ENCODE peak calls at places on chromosomes 12 and 14, in nine cellular contexts. One of them, this sample, is unnamed.

GRCh38 chr14:52553002-52553670 is 500 bp downstream of the GPR137C start:
- DNase-seq in OCI-LY7: peak; percentile 62
- DNase-seq in lower leg skin: peak; percentile 86
- DNase-seq in PC-9: peak; percentile 37
- DNase-seq in cardiac fibroblast: peak; percentile 6
- DNase-seq in MM.1S: peak; percentile 24
- DNase-seq in AG04450: no peak
- DNase-seq in left ventricle myocardium inferior: peak; percentile 25
- DNase-seq in tibial artery: peak; percentile 21
- DNase-seq in this sample: peak; percentile 4

GRCh38 chr12:122291431-122291830 is 25.1 kb upstream of the VPS33A start:
- DNase-seq in OCI-LY7: no peak
- DNase-seq in lower leg skin: no peak
- DNase-seq in PC-9: no peak
- DNase-seq in cardiac fibroblast: no peak
- DNase-seq in MM.1S: no peak
- DNase-seq in AG04450: no peak
- DNase-seq in left ventricle myocardium inferior: no peak
- DNase-seq in tibial artery: no peak
- DNase-seq in this sample: no peak

GRCh38 chr12:76688001-76688400 is 75.9 kb upstream of the ZDHHC17 start:
- DNase-seq in OCI-LY7: no peak
- DNase-seq in lower leg skin: no peak
- DNase-seq in PC-9: no peak
- DNase-seq in cardiac fibroblast: peak; percentile 41
- DNase-seq in MM.1S: no peak
- DNase-seq in AG04450: no peak
- DNase-seq in left ventricle myocardium inferior: no peak
- DNase-seq in tibial artery: no peak
- DNase-seq in this sample: peak; percentile 24

GRCh38 chr12:65936529-65936911 is 112.2 kb downstream of the HMGA2 start:
- DNase-seq in OCI-LY7: no peak
- DNase-seq in lower leg skin: no peak
- DNase-seq in PC-9: no peak
- DNase-seq in cardiac fibroblast: no peak
- DNase-seq in MM.1S: no peak
- DNase-seq in AG04450: no peak
- DNase-seq in left ventricle myocardium inferior: no peak
- DNase-seq in tibial artery: no peak
- DNase-seq in this sample: no peak

GRCh38 chr14:52996493-52996892 is 45.6 kb upstream of the FERMT2 start:
- DNase-seq in OCI-LY7: no peak
- DNase-seq in lower leg skin: no peak
- DNase-seq in PC-9: no peak
- DNase-seq in cardiac fibroblast: no peak
- DNase-seq in MM.1S: no peak
- DNase-seq in AG04450: no peak
- DNase-seq in left ventricle myocardium inferior: no peak
- DNase-seq in tibial artery: no peak
- DNase-seq in this sample: no peak

GRCh38 chr14:54675236-54676125 is 108.6 kb downstream of the SAMD4A start:
- DNase-seq in OCI-LY7: no peak
- DNase-seq in lower leg skin: no peak
- DNase-seq in PC-9: no peak
- DNase-seq in cardiac fibroblast: no peak
- DNase-seq in MM.1S: no peak
- DNase-seq in AG04450: no peak
- DNase-seq in left ventricle myocardium inferior: no peak
- DNase-seq in tibial artery: no peak
- DNase-seq in this sample: no peak

GRCh38 chr12:9944404-9944803 is 12.2 kb upstream of the CLEC2A start:
- DNase-seq in OCI-LY7: no peak
- DNase-seq in lower leg skin: no peak
- DNase-seq in PC-9: no peak
- DNase-seq in cardiac fibroblast: no peak
- DNase-seq in MM.1S: no peak
- DNase-seq in AG04450: no peak
- DNase-seq in left ventricle myocardium inferior: no peak
- DNase-seq in tibial artery: no peak
- DNase-seq in this sample: no peak

GRCh38 chr14:34365309-34365915 is 96.6 kb downstream of the SPTSSA start:
- DNase-seq in OCI-LY7: no peak
- DNase-seq in lower leg skin: no peak
- DNase-seq in PC-9: no peak
- DNase-seq in cardiac fibroblast: peak; percentile 51
- DNase-seq in MM.1S: no peak
- DNase-seq in AG04450: no peak
- DNase-seq in left ventricle myocardium inferior: no peak
- DNase-seq in tibial artery: no peak
- DNase-seq in this sample: peak; percentile 28

GRCh38 chr14:22598099-22598895 is at the start of gene ABHD4:
- DNase-seq in OCI-LY7: peak; percentile 67
- DNase-seq in lower leg skin: peak; percentile 97
- DNase-seq in PC-9: peak; percentile 67
- DNase-seq in cardiac fibroblast: peak; percentile 74
- DNase-seq in MM.1S: peak; percentile 60
- DNase-seq in AG04450: no peak
- DNase-seq in left ventricle myocardium inferior: peak; percentile 87
- DNase-seq in tibial artery: peak; percentile 80
- DNase-seq in this sample: peak; percentile 57

GRCh38 chr12:6460751-6461371 is 9.0 kb downstream of the TAPBPL start:
- DNase-seq in OCI-LY7: peak; percentile 28
- DNase-seq in lower leg skin: peak; percentile 65
- DNase-seq in PC-9: no peak
- DNase-seq in cardiac fibroblast: no peak
- DNase-seq in MM.1S: peak; percentile 88
- DNase-seq in AG04450: no peak
- DNase-seq in left ventricle myocardium inferior: no peak
- DNase-seq in tibial artery: no peak
- DNase-seq in this sample: no peak

GRCh38 chr12:56280849-56281248 is 14.1 kb downstream of the COQ10A start:
- DNase-seq in OCI-LY7: no peak
- DNase-seq in lower leg skin: no peak
- DNase-seq in PC-9: no peak
- DNase-seq in cardiac fibroblast: no peak
- DNase-seq in MM.1S: no peak
- DNase-seq in AG04450: no peak
- DNase-seq in left ventricle myocardium inferior: no peak
- DNase-seq in tibial artery: no peak
- DNase-seq in this sample: no peak

GRCh38 chr14:101687756-101688546 is 73.6 kb upstream of the PPP2R5C start:
- DNase-seq in OCI-LY7: no peak
- DNase-seq in lower leg skin: peak; percentile 76
- DNase-seq in PC-9: peak; percentile 49
- DNase-seq in cardiac fibroblast: no peak
- DNase-seq in MM.1S: no peak
- DNase-seq in AG04450: no peak
- DNase-seq in left ventricle myocardium inferior: no peak
- DNase-seq in tibial artery: no peak
- DNase-seq in this sample: no peak

GRCh38 chr12:67413577-67413976 is 144.4 kb downstream of the CAND1 start:
- DNase-seq in OCI-LY7: no peak
- DNase-seq in lower leg skin: no peak
- DNase-seq in PC-9: no peak
- DNase-seq in cardiac fibroblast: no peak
- DNase-seq in MM.1S: no peak
- DNase-seq in AG04450: no peak
- DNase-seq in left ventricle myocardium inferior: no peak
- DNase-seq in tibial artery: no peak
- DNase-seq in this sample: no peak

GRCh38 chr14:23564181-23564812 is 3.3 kb downstream of the AP1G2 start:
- DNase-seq in OCI-LY7: no peak
- DNase-seq in lower leg skin: no peak
- DNase-seq in PC-9: no peak
- DNase-seq in cardiac fibroblast: no peak
- DNase-seq in MM.1S: no peak
- DNase-seq in AG04450: no peak
- DNase-seq in left ventricle myocardium inferior: no peak
- DNase-seq in tibial artery: no peak
- DNase-seq in this sample: no peak

GRCh38 chr12:69008510-69008909 is 75.5 kb upstream of the CPM start:
- DNase-seq in OCI-LY7: no peak
- DNase-seq in lower leg skin: no peak
- DNase-seq in PC-9: peak; percentile 29
- DNase-seq in cardiac fibroblast: no peak
- DNase-seq in MM.1S: no peak
- DNase-seq in AG04450: no peak
- DNase-seq in left ventricle myocardium inferior: no peak
- DNase-seq in tibial artery: no peak
- DNase-seq in this sample: peak; percentile 45

GRCh38 chr12:75827061-75827460 is 204.5 kb downstream of the PHLDA1 start:
- DNase-seq in OCI-LY7: no peak
- DNase-seq in lower leg skin: no peak
- DNase-seq in PC-9: no peak
- DNase-seq in cardiac fibroblast: no peak
- DNase-seq in MM.1S: no peak
- DNase-seq in AG04450: no peak
- DNase-seq in left ventricle myocardium inferior: no peak
- DNase-seq in tibial artery: no peak
- DNase-seq in this sample: no peak

GRCh38 chr14:97408937-97409860 is 612.0 kb downstream of the VRK1 start:
- DNase-seq in OCI-LY7: no peak
- DNase-seq in lower leg skin: peak; percentile 53
- DNase-seq in PC-9: no peak
- DNase-seq in cardiac fibroblast: no peak
- DNase-seq in MM.1S: peak; percentile 10
- DNase-seq in AG04450: no peak
- DNase-seq in left ventricle myocardium inferior: no peak
- DNase-seq in tibial artery: no peak
- DNase-seq in this sample: no peak

GRCh38 chr12:6241495-6241894 is 41.3 kb downstream of the CD9 start:
- DNase-seq in OCI-LY7: no peak
- DNase-seq in lower leg skin: no peak
- DNase-seq in PC-9: peak; percentile 62
- DNase-seq in cardiac fibroblast: peak; percentile 17
- DNase-seq in MM.1S: no peak
- DNase-seq in AG04450: no peak
- DNase-seq in left ventricle myocardium inferior: peak; percentile 78
- DNase-seq in tibial artery: no peak
- DNase-seq in this sample: no peak

GRCh38 chr12:56387152-56387551 is 24.5 kb upstream of the APOF start:
- DNase-seq in OCI-LY7: no peak
- DNase-seq in lower leg skin: peak; percentile 5
- DNase-seq in PC-9: no peak
- DNase-seq in cardiac fibroblast: peak; percentile 42
- DNase-seq in MM.1S: no peak
- DNase-seq in AG04450: peak; percentile 16
- DNase-seq in left ventricle myocardium inferior: no peak
- DNase-seq in tibial artery: no peak
- DNase-seq in this sample: peak; percentile 9

GRCh38 chr14:61187642-61187905 is 93.6 kb downstream of the TMEM30B start:
- DNase-seq in OCI-LY7: no peak
- DNase-seq in lower leg skin: no peak
- DNase-seq in PC-9: no peak
- DNase-seq in cardiac fibroblast: no peak
- DNase-seq in MM.1S: no peak
- DNase-seq in AG04450: no peak
- DNase-seq in left ventricle myocardium inferior: no peak
- DNase-seq in tibial artery: no peak
- DNase-seq in this sample: no peak

GRCh38 chr12:93469386-93469785 is 2.1 kb downstream of the MRPL42 start:
- DNase-seq in OCI-LY7: no peak
- DNase-seq in lower leg skin: no peak
- DNase-seq in PC-9: no peak
- DNase-seq in cardiac fibroblast: no peak
- DNase-seq in MM.1S: no peak
- DNase-seq in AG04450: no peak
- DNase-seq in left ventricle myocardium inferior: no peak
- DNase-seq in tibial artery: no peak
- DNase-seq in this sample: no peak
- H3K4me3 ChIP-seq in OCI-LY7: peak overlapping the region; percentile 20
- H3K4me3 ChIP-seq in lower leg skin: no peak overlapping the region
- H3K4me3 ChIP-seq in PC-9: no peak overlapping the region
- H3K4me3 ChIP-seq in cardiac fibroblast: no peak overlapping the region
- H3K4me3 ChIP-seq in MM.1S: no peak overlapping the region
- H3K4me3 ChIP-seq in AG04450: no peak overlapping the region
- H3K4me3 ChIP-seq in left ventricle myocardium inferior: no peak overlapping the region
- H3K4me3 ChIP-seq in tibial artery: no peak overlapping the region
- H3K4me3 ChIP-seq in this sample: no peak overlapping the region

GRCh38 chr14:92382677-92383076 is 59.7 kb downstream of the SLC24A4 start:
- DNase-seq in OCI-LY7: no peak
- DNase-seq in lower leg skin: no peak
- DNase-seq in PC-9: peak; percentile 19
- DNase-seq in cardiac fibroblast: peak; percentile 11
- DNase-seq in MM.1S: no peak
- DNase-seq in AG04450: no peak
- DNase-seq in left ventricle myocardium inferior: no peak
- DNase-seq in tibial artery: no peak
- DNase-seq in this sample: no peak
- TF ChIP-seq CTCF in OCI-LY7: peak; percentile 45
- TF ChIP-seq CTCF in lower leg skin: no peak
- TF ChIP-seq CTCF in PC-9: peak; percentile 75
- TF ChIP-seq CTCF in cardiac fibroblast: peak; percentile 15
- TF ChIP-seq CTCF in MM.1S: peak; percentile 17
- TF ChIP-seq CTCF in AG04450: no peak
- TF ChIP-seq CTCF in left ventricle myocardium inferior: peak; percentile 61
- TF ChIP-seq CTCF in tibial artery: peak; percentile 19
- TF ChIP-seq CTCF in this sample: peak; percentile 18

GRCh38 chr12:106600503-106600902 is 17.7 kb downstream of the RFX4 start:
- DNase-seq in OCI-LY7: no peak
- DNase-seq in lower leg skin: no peak
- DNase-seq in PC-9: no peak
- DNase-seq in cardiac fibroblast: no peak
- DNase-seq in MM.1S: no peak
- DNase-seq in AG04450: no peak
- DNase-seq in left ventricle myocardium inferior: no peak
- DNase-seq in tibial artery: no peak
- DNase-seq in this sample: no peak
- H3K4me3 ChIP-seq in OCI-LY7: no peak overlapping the region
- H3K4me3 ChIP-seq in lower leg skin: no peak overlapping the region
- H3K4me3 ChIP-seq in PC-9: no peak overlapping the region
- H3K4me3 ChIP-seq in cardiac fibroblast: no peak overlapping the region
- H3K4me3 ChIP-seq in MM.1S: no peak overlapping the region
- H3K4me3 ChIP-seq in AG04450: no peak overlapping the region
- H3K4me3 ChIP-seq in left ventricle myocardium inferior: no peak overlapping the region
- H3K4me3 ChIP-seq in tibial artery: no peak overlapping the region
- H3K4me3 ChIP-seq in this sample: no peak overlapping the region

DNA sequence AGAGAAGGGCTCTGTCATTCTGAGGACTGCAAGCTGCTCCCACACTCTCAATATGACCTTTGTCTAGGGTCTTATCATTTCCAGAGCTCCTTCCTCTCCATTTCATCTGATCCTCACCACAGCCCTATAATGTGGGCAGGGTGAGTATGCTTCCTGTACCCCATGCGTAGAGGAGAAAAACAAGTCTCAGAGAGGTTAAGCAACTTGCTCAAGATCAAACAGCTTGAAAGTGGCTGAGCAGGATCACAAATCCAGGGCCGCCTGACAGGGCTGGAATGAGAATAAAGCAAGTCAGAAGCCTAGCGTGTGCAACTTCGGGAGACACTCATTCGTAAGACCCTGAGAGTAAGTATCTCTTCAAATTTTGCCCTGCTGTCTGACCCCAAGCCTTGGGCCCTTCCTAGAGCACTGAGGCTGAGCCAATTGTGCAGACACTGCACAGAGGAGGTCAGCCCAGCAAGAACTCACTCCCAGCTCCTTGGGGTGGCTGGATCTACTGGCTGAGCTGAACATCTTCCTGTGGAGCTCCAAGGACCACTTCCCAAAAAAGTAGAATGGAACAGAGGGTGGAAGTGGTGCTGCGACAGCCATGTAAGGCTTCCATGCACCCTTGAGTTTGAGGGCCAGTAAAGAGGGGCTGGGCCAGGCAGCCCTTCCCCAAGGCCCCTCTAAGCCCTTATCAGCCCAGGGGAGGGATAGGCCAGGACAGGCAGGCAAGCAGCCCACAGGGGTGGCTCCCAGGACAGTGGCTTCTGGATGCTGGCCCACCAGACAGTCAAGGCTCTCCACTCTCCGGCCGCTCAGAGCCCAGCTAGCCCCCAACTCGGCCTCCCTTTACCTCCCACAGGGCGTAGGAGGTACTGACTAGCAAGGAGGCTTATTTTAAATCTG is 10.5 kb downstream of the ZFP36L1 start:
- DNase-seq in OCI-LY7: no peak
- DNase-seq in lower leg skin: peak; percentile 83
- DNase-seq in PC-9: no peak
- DNase-seq in cardiac fibroblast: no peak
- DNase-seq in MM.1S: no peak
- DNase-seq in AG04450: no peak
- DNase-seq in left ventricle myocardium inferior: no peak
- DNase-seq in tibial artery: peak; percentile 14
- DNase-seq in this sample: no peak
- TF ChIP-seq CTCF in OCI-LY7: no peak
- TF ChIP-seq CTCF in lower leg skin: no peak
- TF ChIP-seq CTCF in PC-9: no peak
- TF ChIP-seq CTCF in cardiac fibroblast: no peak
- TF ChIP-seq CTCF in MM.1S: no peak
- TF ChIP-seq CTCF in AG04450: no peak
- TF ChIP-seq CTCF in left ventricle myocardium inferior: no peak
- TF ChIP-seq CTCF in tibial artery: no peak
- TF ChIP-seq CTCF in this sample: no peak